ENCODE peak calls at places on chromosome X, in nine cellular contexts. R, A, O, Y, V, C, J, G and N are unnamed samples. For H3K36me3, the result is how much of the 10 kb centered on the place peaks cover.

GRCh38 chrX:115356369-115356768 is 66.9 kb downstream of the LUZP4 start:
- DNase-seq in C (no peak), A (no peak), O (no peak), V (no peak), R (no peak), Y (no peak), G (no peak), J (no peak), N (no peak)

GRCh38 chrX:74525116-74525515 is 89.3 kb downstream of the RLIM start:
- DNase-seq in V (no peak), C (no peak), O (no peak), G (no peak), R (no peak), Y (no peak), A (no peak), J (peak), N (no peak)

GRCh38 chrX:39837688-39838087 is 260.1 kb downstream of the BCOR start:
- DNase-seq in Y (no peak), J (no peak), C (no peak), G (no peak), A (no peak), O (no peak), V (no peak), R (no peak), N (no peak)

GRCh38 chrX:37871626-37872302 is 24.4 kb upstream of the DYNLT3 start:
- DNase-seq in C (no peak), O (peak), J (peak), R (no peak), G (peak), A (peak), Y (no peak), V (no peak), N (no peak)

GRCh38 chrX:110412971-110413726 is 54.5 kb downstream of the RTL9 start:
- DNase-seq in O (peak), V (peak), G (peak), A (peak), C (peak), J (peak), R (peak), Y (peak), N (peak)

GRCh38 chrX:67780694-67781109 is 236.9 kb downstream of the AR start:
- DNase-seq in A (peak), C (no peak), V (no peak), J (peak), O (peak), R (no peak), Y (peak), G (peak), N (no peak)

GRCh38 chrX:13432376-13432775 is 112.5 kb upstream of the ATXN3L start:
- DNase-seq in O (peak), Y (no peak), C (no peak), G (no peak), R (no peak), A (peak), J (peak), V (no peak), N (no peak)

GRCh38 chrX:79231662-79232061 is 87.2 kb downstream of the GPR174 start:
- DNase-seq in A (no peak), C (no peak), G (no peak), J (no peak), V (no peak), O (no peak), R (no peak), Y (no peak), N (no peak)

GRCh38 chrX:57583477-57583876 is 8.3 kb upstream of the ZXDB start:
- DNase-seq in O (no peak), G (no peak), R (no peak), C (no peak), V (no peak), A (no peak), J (no peak), Y (no peak), N (no peak)

GRCh38 chrX:99301990-99302389 is 1108.1 kb downstream of the PCDH19 start:
- DNase-seq in O (no peak), A (no peak), G (no peak), J (no peak), V (no peak), R (no peak), C (peak), Y (no peak), N (no peak)

GRCh38 chrX:39900788-39901170 is 197.0 kb downstream of the BCOR start:
- DNase-seq in O (no peak), A (no peak), J (no peak), Y (no peak), R (no peak), V (no peak), G (no peak), C (no peak), N (no peak)

GRCh38 chrX:103792916-103793540 is 16.4 kb downstream of the PLP1 start:
- DNase-seq in V (no peak), Y (no peak), A (peak), R (no peak), C (no peak), G (no peak), O (no peak), J (peak), N (no peak)

GRCh38 chrX:12946838-12947544 is 27.9 kb upstream of the TMSB4X start:
- DNase-seq in A (peak), G (peak), V (peak), C (peak), R (peak), O (peak), J (peak), Y (peak), N (peak)

GRCh38 chrX:16188687-16189086 is 21.4 kb downstream of the MAGEB17 start:
- DNase-seq in G (no peak), R (no peak), Y (no peak), V (no peak), J (peak), A (peak), O (no peak), C (no peak), N (no peak)

GRCh38 chrX:124346064-124346876 is at the start of gene SH2D1A:
- DNase-seq in Y (no peak), A (no peak), G (no peak), C (no peak), R (no peak), V (no peak), O (no peak), J (no peak), N (peak)

GRCh38 chrX:134929813-134930212 is 61.0 kb upstream of the SMIM10 start:
- DNase-seq in A (no peak), O (no peak), R (no peak), V (no peak), G (no peak), J (no peak), Y (no peak), C (no peak), N (no peak)

GRCh38 chrX:31679861-31680260 is 608.0 kb upstream of the FTHL17 start:
- DNase-seq in C (no peak), R (no peak), Y (no peak), A (no peak), G (no peak), O (no peak), J (no peak), V (no peak), N (no peak)

GRCh38 chrX:109281478-109282275 is 200.2 kb downstream of the GUCY2F start:
- DNase-seq in Y (no peak), G (no peak), O (no peak), R (no peak), J (no peak), C (no peak), A (peak), V (no peak), N (no peak)

GRCh38 chrX:110568396-110568795 is 209.7 kb downstream of the RTL9 start:
- DNase-seq in R (no peak), V (no peak), A (peak), C (no peak), Y (no peak), J (no peak), O (no peak), G (no peak), N (no peak)

GRCh38 chrX:40291553-40291952 is 193.8 kb upstream of the BCOR start:
- DNase-seq in V (no peak), Y (no peak), O (no peak), J (no peak), G (no peak), R (no peak), C (no peak), A (no peak), N (no peak)

GRCh38 chrX:80423744-80424143 is 3.5 kb downstream of the TENT5D start:
- DNase-seq in J (no peak), A (no peak), C (no peak), V (no peak), G (no peak), Y (no peak), O (no peak), R (no peak), N (no peak)

GRCh38 chrX:95382799-95383198 is 1301.8 kb upstream of the DIAPH2 start:
- DNase-seq in Y (no peak), O (no peak), C (no peak), A (no peak), J (no peak), R (no peak), V (no peak), G (no peak), N (no peak)

GRCh38 chrX:130197464-130197863 is 25.7 kb downstream of the RAB33A start:
- DNase-seq in A (no peak), J (no peak), G (peak), R (no peak), C (no peak), Y (no peak), V (no peak), O (no peak), N (no peak)

GRCh38 chrX:13667940-13668339 is 15.0 kb downstream of the TCEANC start:
- DNase-seq in G (no peak), Y (no peak), R (no peak), C (no peak), O (no peak), A (no peak), J (no peak), V (no peak), N (no peak)

GRCh38 chrX:97835969-97836368 is 952.3 kb downstream of the RPA4 start:
- DNase-seq in C (no peak), A (no peak), J (no peak), O (no peak), V (no peak), Y (no peak), R (no peak), G (no peak), N (no peak)

GRCh38 chrX:22467571-22467970 is 194.9 kb downstream of the CBLL2 start:
- DNase-seq in G (no peak), Y (no peak), O (no peak), J (no peak), A (no peak), C (no peak), V (no peak), R (no peak), N (no peak)

GRCh38 chrX:100685284-100685996 is 41.4 kb downstream of the SRPX2 start:
- DNase-seq in Y (no peak), C (peak), A (peak), R (peak), G (no peak), O (no peak), J (peak), V (peak), N (peak)

GRCh38 chrX:68163446-68163845 is 269.8 kb downstream of the OPHN1 start:
- DNase-seq in A (peak), O (no peak), C (no peak), Y (no peak), G (no peak), J (peak), V (no peak), R (no peak), N (no peak)

GRCh38 chrX:100373673-100374072 is 36.4 kb downstream of the PCDH19 start:
- DNase-seq in Y (no peak), G (no peak), V (no peak), J (no peak), O (no peak), A (no peak), R (no peak), C (no peak), N (no peak)

GRCh38 chrX:66684196-66684595 is 45.3 kb upstream of the EDA2R start:
- DNase-seq in Y (no peak), J (no peak), C (no peak), O (no peak), V (no peak), A (peak), G (no peak), R (no peak), N (no peak)

GRCh38 chrX:71282514-71283408 is 674 bp upstream of the NONO start:
- DNase-seq in C (peak), O (no peak), R (no peak), Y (no peak), A (peak), G (no peak), V (peak), J (peak), N (peak)

GRCh38 chrX:18149454-18149853 is 71.2 kb downstream of the BEND2 start:
- DNase-seq in O (no peak), Y (no peak), C (no peak), A (no peak), R (no peak), J (no peak), G (no peak), V (no peak), N (no peak)

GRCh38 chrX:134315893-134316292 is 78.9 kb downstream of the CCDC160 start:
- DNase-seq in R (no peak), V (no peak), O (no peak), G (no peak), Y (no peak), A (no peak), J (no peak), C (no peak), N (no peak)

GRCh38 chrX:17067534-17067933 is 121.1 kb downstream of the REPS2 start:
- DNase-seq in O (no peak), C (no peak), G (no peak), V (no peak), R (no peak), Y (no peak), A (no peak), J (no peak), N (no peak)

GRCh38 chrX:81957900-81958545 is 756.1 kb downstream of the SH3BGRL start:
- DNase-seq in V (no peak), R (no peak), C (peak), Y (no peak), J (peak), O (no peak), A (peak), G (no peak), N (peak)

GRCh38 chrX:3175659-3176438 is 134.6 kb downstream of the ARSF start:
- DNase-seq in V (no peak), C (peak), O (no peak), R (no peak), J (peak), Y (no peak), A (peak), G (no peak), N (no peak)

GRCh38 chrX:74924449-74925209 is 623 bp downstream of the NEXMIF start:
- DNase-seq in J (no peak), R (no peak), Y (peak), V (no peak), O (peak), C (peak), G (peak), A (peak), N (peak)

DNA sequence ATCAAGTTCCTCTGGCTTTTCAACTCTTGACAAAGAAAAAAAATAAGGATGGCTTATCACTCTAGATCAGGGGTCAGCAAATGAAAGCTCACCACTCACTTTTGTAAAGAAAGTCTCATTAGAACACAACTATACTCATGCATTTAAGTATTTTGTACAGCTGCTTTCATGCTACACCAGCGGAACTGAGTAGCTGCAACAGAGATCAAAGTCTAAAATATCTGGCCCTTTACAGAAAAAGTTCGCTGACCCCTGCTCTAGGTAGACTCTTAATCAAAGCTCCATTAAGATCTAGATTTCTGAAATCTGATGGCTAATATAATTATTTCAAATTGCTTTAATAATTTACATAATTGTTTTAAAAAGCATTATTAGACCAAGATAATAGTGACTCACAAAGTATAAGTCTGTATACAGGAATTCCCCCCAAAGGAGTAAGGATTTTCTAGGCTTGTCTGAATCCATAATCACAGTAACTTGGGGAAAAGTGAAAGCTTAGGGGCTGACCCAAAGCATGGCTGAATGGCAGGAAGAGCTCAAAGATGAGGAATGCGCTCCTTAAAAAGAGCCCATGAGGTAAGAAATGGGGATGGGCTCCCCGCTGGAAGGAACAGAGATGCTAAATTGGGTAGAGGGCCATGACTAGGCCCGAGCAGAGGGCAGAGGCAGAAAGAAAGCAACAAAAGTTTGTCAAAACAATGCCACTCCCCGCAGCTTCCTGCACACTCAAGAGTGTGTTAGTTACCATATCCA is 140.3 kb downstream of the SH3KBP1 start:
- DNase-seq in G (no peak), A (no peak), V (no peak), R (no peak), O (no peak), J (no peak), Y (no peak), C (no peak), N (no peak)
- H3K4me3 ChIP-seq in G (no peak), A (no peak), V (no peak), R (no peak), O (no peak), J (no peak), Y (no peak), C (no peak), N (no peak)

GRCh38 chrX:150334998-150335397 is 28.1 kb upstream of the MAMLD1 start:
- DNase-seq in G (no peak), R (no peak), C (no peak), A (no peak), V (no peak), J (no peak), Y (no peak), O (no peak), N (no peak)

GRCh38 chrX:150334100-150334499 is 29.0 kb upstream of the MAMLD1 start:
- DNase-seq in A (no peak), R (no peak), G (peak), V (no peak), C (no peak), O (no peak), J (no peak), Y (no peak), N (no peak)

GRCh38 chrX:150338615-150339014 is 24.5 kb upstream of the MAMLD1 start:
- DNase-seq in J (no peak), A (no peak), O (no peak), C (no peak), Y (no peak), V (no peak), R (no peak), G (no peak), N (no peak)

GRCh38 chrX:150332023-150332422 is 31.1 kb upstream of the MAMLD1 start:
- DNase-seq in R (no peak), C (no peak), O (no peak), J (no peak), G (no peak), A (no peak), Y (no peak), V (no peak), N (no peak)

DNA sequence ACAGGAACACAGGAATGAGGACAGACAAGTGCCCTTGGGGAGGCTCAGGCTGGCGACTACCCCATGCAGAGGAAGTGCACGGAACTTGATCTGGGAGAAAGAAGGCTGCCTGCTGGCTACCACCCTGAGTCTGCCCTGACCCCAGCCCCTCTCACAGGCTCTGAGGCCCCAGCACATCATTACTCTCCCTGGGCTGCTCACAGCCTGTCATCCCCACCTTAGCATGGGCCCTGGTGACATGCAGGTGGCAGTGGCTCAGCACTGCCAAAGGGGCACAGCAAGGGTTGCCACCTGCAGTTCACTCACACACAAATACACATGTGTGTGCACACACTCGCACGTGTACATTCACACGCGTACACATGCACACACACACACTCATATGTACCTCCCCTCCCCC is 26.1 kb upstream of the MAMLD1 start:
- DNase-seq in J (no peak), C (no peak), V (no peak), G (no peak), O (no peak), R (no peak), Y (no peak), A (no peak), N (no peak)
- H3K36me3 ChIP-seq in J (under half), C (under half), V (under half), G (under half), O (under half), R (under half), Y (under half), A (under half), N (under half)

DNA sequence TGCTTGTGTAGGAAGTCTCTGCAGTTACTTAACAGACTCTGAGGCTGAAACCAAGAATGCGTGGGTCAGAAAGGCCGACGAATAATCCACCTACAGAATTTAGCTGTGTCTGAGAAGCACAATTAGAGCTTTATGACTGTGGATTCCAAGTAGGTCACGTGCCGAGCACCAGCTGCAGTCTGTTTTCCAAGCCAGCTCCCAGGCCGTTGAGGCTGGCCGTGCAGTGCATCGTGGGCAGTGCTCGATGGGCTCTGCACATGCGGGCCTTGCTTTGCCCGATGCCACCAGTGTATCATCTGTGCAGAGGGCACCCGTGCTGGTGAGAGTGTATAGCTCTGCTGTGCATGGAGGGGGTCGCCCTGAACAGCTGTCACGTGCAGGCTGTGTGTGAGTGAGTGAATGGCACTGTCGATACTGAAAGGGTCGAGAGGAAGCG is 67.5 kb upstream of the CLDN34 start:
- DNase-seq in Y (no peak), G (no peak), V (no peak), O (no peak), R (no peak), C (no peak), J (peak), A (peak), N (no peak)
- H3K4me3 ChIP-seq in Y (no peak), G (no peak), V (no peak), O (no peak), R (no peak), C (no peak), J (no peak), A (no peak), N (no peak)

GRCh38 chrX:149497054-149497453 is 8.1 kb downstream of the IDS start:
- DNase-seq in J (no peak), C (no peak), G (no peak), A (no peak), V (no peak), Y (no peak), R (no peak), O (no peak), N (no peak)
- H3K36me3 ChIP-seq in J (under half), C (under half), G (half or more), A (under half), V (under half), Y (under half), R (half or more), O (half or more), N (half or more)